ENCODE peak calls at places on chromosomes 7 and 10, in six cellular contexts. S is GM12891, T is K562, B is GM12878, Y is H1, P is HepG2. N is an unnamed sample.

GRCh38 chr7:1928555-1929348 is 258.7 kb downstream of the ELFN1 start:
- DNase-seq in S (no peak), B (no peak), P (no peak), Y (no peak), T (no peak), N (no peak)

GRCh38 chr7:54967384-54967783 is 51.4 kb upstream of the EGFR start:
- DNase-seq in B (no peak), T (no peak), P (peak; percentile 22), Y (no peak), S (no peak), N (no peak)

GRCh38 chr10:78802866-78803265 is 265.9 kb upstream of the ZMIZ1 start:
- DNase-seq in S (no peak), P (no peak), T (no peak), Y (no peak), B (no peak), N (no peak)

GRCh38 chr7:29102554-29103151 is 43.7 kb downstream of the CPVL start:
- DNase-seq in Y (peak; percentile 46), B (no peak), T (peak; percentile 40), S (no peak), P (peak; percentile 48), N (no peak)

GRCh38 chr10:31359979-31360378 is 41.0 kb downstream of the ZEB1 start:
- DNase-seq in B (no peak), T (no peak), P (peak; percentile 66), Y (no peak), S (no peak), N (no peak)

GRCh38 chr7:135584362-135585353 is 26.9 kb downstream of the NUP205 start:
- DNase-seq in S (no peak), Y (no peak), T (no peak), B (no peak), P (no peak), N (no peak)

GRCh38 chr7:22147113-22147512 is 201.4 kb upstream of the CDCA7L start:
- DNase-seq in S (peak; percentile 2), T (no peak), B (no peak), Y (no peak), P (no peak), N (no peak)

GRCh38 chr7:22563621-22564241 is 63.7 kb upstream of the STEAP1B start:
- DNase-seq in T (peak; percentile 28), S (no peak), Y (no peak), P (no peak), B (no peak), N (no peak)

GRCh38 chr10:29714096-29714874 is 79.5 kb upstream of the SVIL start:
- DNase-seq in Y (no peak), B (no peak), S (no peak), T (no peak), P (no peak), N (no peak)

GRCh38 chr10:18424200-18424599 is 227.2 kb downstream of the NSUN6 start:
- DNase-seq in B (no peak), Y (no peak), P (no peak), S (no peak), T (no peak), N (no peak)

GRCh38 chr7:12031186-12031585 is 179.9 kb upstream of the TMEM106B start:
- DNase-seq in T (no peak), Y (no peak), S (no peak), B (no peak), P (no peak), N (no peak)

GRCh38 chr7:147646568-147646967 is 944.0 kb upstream of the C7orf33 start:
- DNase-seq in S (no peak), Y (no peak), B (no peak), T (no peak), P (no peak), N (no peak)

GRCh38 chr7:25565949-25566348 is 337.7 kb upstream of the NPVF start:
- DNase-seq in S (peak; percentile 5), T (peak; percentile 72), Y (peak; percentile 27), B (no peak), P (peak; percentile 50), N (peak; percentile 5)

GRCh38 chr7:22124906-22125305 is 179.2 kb upstream of the CDCA7L start:
- DNase-seq in B (no peak), P (no peak), Y (no peak), S (no peak), T (no peak), N (no peak)

GRCh38 chr7:2990949-2991470 is 52.7 kb downstream of the CARD11 start:
- DNase-seq in S (no peak), Y (no peak), B (no peak), T (no peak), P (no peak), N (no peak)

GRCh38 chr10:11819027-11819426 is 4.1 kb upstream of the PROSER2 start:
- DNase-seq in S (no peak), B (no peak), T (no peak), Y (no peak), P (no peak), N (no peak)

GRCh38 chr10:16854623-16855022 is 37.4 kb upstream of the RSU1 start:
- DNase-seq in P (no peak), B (no peak), S (no peak), T (no peak), Y (no peak), N (no peak)

GRCh38 chr10:114902151-114902550 is 35.8 kb upstream of the TRUB1 start:
- DNase-seq in Y (no peak), B (no peak), P (no peak), S (no peak), T (no peak), N (no peak)

GRCh38 chr7:80722596-80723141 is 84.2 kb downstream of the CD36 start:
- DNase-seq in B (no peak), S (no peak), Y (peak; percentile 43), T (no peak), P (peak; percentile 45), N (no peak)

GRCh38 chr10:60258429-60258797 is 131.3 kb downstream of the ANK3 start:
- DNase-seq in P (no peak), Y (no peak), B (no peak), T (no peak), S (no peak), N (no peak)

GRCh38 chr7:129864042-129864441 is 88.7 kb downstream of the UBE2H start:
- DNase-seq in Y (no peak), B (no peak), T (no peak), P (no peak), S (no peak), N (no peak)

GRCh38 chr7:90599038-90599437 is 2.9 kb downstream of the CDK14 start:
- DNase-seq in T (no peak), B (no peak), P (no peak), S (no peak), Y (no peak), N (no peak)

GRCh38 chr10:54096892-54097291 is 704.1 kb downstream of the PCDH15 start:
- DNase-seq in T (no peak), B (no peak), S (no peak), P (no peak), Y (no peak), N (no peak)

GRCh38 chr10:122213766-122214165 is 57.3 kb upstream of the BTBD16 start:
- DNase-seq in B (no peak), S (no peak), Y (no peak), P (no peak), T (no peak), N (no peak)

GRCh38 chr10:107019154-107019553 is 145.4 kb downstream of the SORCS1 start:
- DNase-seq in T (no peak), S (no peak), P (no peak), B (no peak), Y (no peak), N (no peak)

GRCh38 chr7:50474382-50475155 is 24.4 kb upstream of the FIGNL1 start:
- DNase-seq in S (no peak), B (no peak), T (no peak), Y (no peak), P (no peak), N (no peak)

GRCh38 chr7:43248961-43249807 is 136.7 kb downstream of the HECW1 start:
- DNase-seq in S (no peak), B (no peak), Y (no peak), P (no peak), T (peak; percentile 23), N (no peak)

GRCh38 chr7:40015790-40016296 is 65.8 kb downstream of the CDK13 start:
- DNase-seq in S (peak; percentile 29), T (no peak), Y (no peak), B (peak; percentile 62), P (peak; percentile 14), N (peak; percentile 15)

GRCh38 chr7:133252858-133253521 is at the start of gene EXOC4:
- DNase-seq in P (peak; percentile 97), T (peak; percentile 100), B (peak; percentile 95), Y (peak; percentile 88), S (peak; percentile 63), N (peak; percentile 65)
- TF ChIP-seq POLR2A in P (peak; percentile 93), T (peak; percentile 98), B (peak; percentile 87), Y (peak; percentile 94), S (peak; percentile 83), N (peak; percentile 70)

GRCh38 chr10:921471-922414 is 9.8 kb downstream of the LARP4B start:
- DNase-seq in B (no peak), S (no peak), T (peak; percentile 38), Y (no peak), P (no peak), N (no peak)
- TF ChIP-seq TAF1 in B (no peak), S (no peak), T (no peak), Y (no peak), P (no peak), N (no peak)

GRCh38 chr10:1184541-1185415 is 128.6 kb downstream of the WDR37 start:
- DNase-seq in S (no peak), P (no peak), B (no peak), T (no peak), Y (no peak), N (no peak)
- TF ChIP-seq POLR2A in S (no peak), P (no peak), B (no peak), T (no peak), Y (no peak), N (no peak)

GRCh38 chr10:111391146-111391545 is 314.3 kb downstream of the ADRA2A start:
- DNase-seq in S (no peak), T (no peak), Y (no peak), P (no peak), B (no peak), N (no peak)
- TF ChIP-seq TAF1 in S (no peak), T (no peak), Y (no peak), P (no peak), B (no peak), N (no peak)

GRCh38 chr10:101782811-101783735 is at the start of gene NPM3:
- DNase-seq in Y (no peak), S (peak; percentile 88), P (peak; percentile 76), T (peak; percentile 89), B (no peak), N (peak; percentile 90)
- TF ChIP-seq POLR2A in Y (peak; percentile 67), S (peak; percentile 49), P (no peak), T (peak; percentile 79), B (peak; percentile 76), N (no peak)